ENCODE peak calls at places on chromosomes 5 and 9, in seven cellular contexts. One of them, this sample, is unnamed.

GRCh38 chr9:28073278-28073677 is 500.0 kb upstream of the C9orf72 start:
- DNase-seq in T-helper 2 cell: peak; percentile 9
- DNase-seq in right cardiac atrium: peak; percentile 21
- DNase-seq in SK-N-MC: peak; percentile 63
- DNase-seq in stimulated activated CD8-positive, alpha-beta memory T cell treated with anti-CD3 and anti-CD28 coated beads, Interleukin-15, amount 100 ng/mL, for 24 hours: no peak
- DNase-seq in retina: peak; percentile 19
- DNase-seq in posterior cingulate gyrus: peak; percentile 32
- DNase-seq in this sample: peak; percentile 75

GRCh38 chr9:109369285-109369684 is 48.4 kb upstream of the EPB41L4B start:
- DNase-seq in T-helper 2 cell: no peak
- DNase-seq in right cardiac atrium: no peak
- DNase-seq in SK-N-MC: no peak
- DNase-seq in stimulated activated CD8-positive, alpha-beta memory T cell treated with anti-CD3 and anti-CD28 coated beads, Interleukin-15, amount 100 ng/mL, for 24 hours: no peak
- DNase-seq in retina: no peak
- DNase-seq in posterior cingulate gyrus: no peak
- DNase-seq in this sample: no peak

GRCh38 chr9:79477955-79478751 is 93.6 kb upstream of the TLE4 start:
- DNase-seq in T-helper 2 cell: peak; percentile 21
- DNase-seq in right cardiac atrium: no peak
- DNase-seq in SK-N-MC: no peak
- DNase-seq in stimulated activated CD8-positive, alpha-beta memory T cell treated with anti-CD3 and anti-CD28 coated beads, Interleukin-15, amount 100 ng/mL, for 24 hours: no peak
- DNase-seq in retina: peak; percentile 40
- DNase-seq in posterior cingulate gyrus: peak; percentile 63
- DNase-seq in this sample: peak; percentile 77

GRCh38 chr5:90231688-90232087 is 177.9 kb downstream of the CETN3 start:
- DNase-seq in T-helper 2 cell: no peak
- DNase-seq in right cardiac atrium: no peak
- DNase-seq in SK-N-MC: no peak
- DNase-seq in stimulated activated CD8-positive, alpha-beta memory T cell treated with anti-CD3 and anti-CD28 coated beads, Interleukin-15, amount 100 ng/mL, for 24 hours: no peak
- DNase-seq in retina: no peak
- DNase-seq in posterior cingulate gyrus: no peak
- DNase-seq in this sample: no peak

GRCh38 chr5:99686538-99686937 is 757.7 kb upstream of the CHD1 start:
- DNase-seq in T-helper 2 cell: no peak
- DNase-seq in right cardiac atrium: no peak
- DNase-seq in SK-N-MC: no peak
- DNase-seq in stimulated activated CD8-positive, alpha-beta memory T cell treated with anti-CD3 and anti-CD28 coated beads, Interleukin-15, amount 100 ng/mL, for 24 hours: no peak
- DNase-seq in retina: no peak
- DNase-seq in posterior cingulate gyrus: no peak
- DNase-seq in this sample: no peak

GRCh38 chr9:95499847-95500246 is 16.9 kb downstream of the PTCH1 start:
- DNase-seq in T-helper 2 cell: no peak
- DNase-seq in right cardiac atrium: no peak
- DNase-seq in SK-N-MC: no peak
- DNase-seq in stimulated activated CD8-positive, alpha-beta memory T cell treated with anti-CD3 and anti-CD28 coated beads, Interleukin-15, amount 100 ng/mL, for 24 hours: no peak
- DNase-seq in retina: no peak
- DNase-seq in posterior cingulate gyrus: no peak
- DNase-seq in this sample: no peak

GRCh38 chr5:160187091-160187490 is 42.2 kb upstream of the FABP6 start:
- DNase-seq in T-helper 2 cell: no peak
- DNase-seq in right cardiac atrium: no peak
- DNase-seq in SK-N-MC: no peak
- DNase-seq in stimulated activated CD8-positive, alpha-beta memory T cell treated with anti-CD3 and anti-CD28 coated beads, Interleukin-15, amount 100 ng/mL, for 24 hours: no peak
- DNase-seq in retina: no peak
- DNase-seq in posterior cingulate gyrus: no peak
- DNase-seq in this sample: peak; percentile 35

GRCh38 chr5:84249918-84250635 is 134.6 kb downstream of the EDIL3 start:
- DNase-seq in T-helper 2 cell: no peak
- DNase-seq in right cardiac atrium: no peak
- DNase-seq in SK-N-MC: no peak
- DNase-seq in stimulated activated CD8-positive, alpha-beta memory T cell treated with anti-CD3 and anti-CD28 coated beads, Interleukin-15, amount 100 ng/mL, for 24 hours: no peak
- DNase-seq in retina: no peak
- DNase-seq in posterior cingulate gyrus: no peak
- DNase-seq in this sample: peak; percentile 73

GRCh38 chr5:82397741-82398320 is 119.7 kb upstream of the RPS23 start:
- DNase-seq in T-helper 2 cell: no peak
- DNase-seq in right cardiac atrium: no peak
- DNase-seq in SK-N-MC: no peak
- DNase-seq in stimulated activated CD8-positive, alpha-beta memory T cell treated with anti-CD3 and anti-CD28 coated beads, Interleukin-15, amount 100 ng/mL, for 24 hours: no peak
- DNase-seq in retina: no peak
- DNase-seq in posterior cingulate gyrus: no peak
- DNase-seq in this sample: no peak

GRCh38 chr5:67059747-67060490 is 136.7 kb downstream of the CD180 start:
- DNase-seq in T-helper 2 cell: no peak
- DNase-seq in right cardiac atrium: no peak
- DNase-seq in SK-N-MC: no peak
- DNase-seq in stimulated activated CD8-positive, alpha-beta memory T cell treated with anti-CD3 and anti-CD28 coated beads, Interleukin-15, amount 100 ng/mL, for 24 hours: no peak
- DNase-seq in retina: no peak
- DNase-seq in posterior cingulate gyrus: no peak
- DNase-seq in this sample: no peak

GRCh38 chr5:78653969-78654368 is 5.4 kb upstream of the LHFPL2 start:
- DNase-seq in T-helper 2 cell: no peak
- DNase-seq in right cardiac atrium: no peak
- DNase-seq in SK-N-MC: no peak
- DNase-seq in stimulated activated CD8-positive, alpha-beta memory T cell treated with anti-CD3 and anti-CD28 coated beads, Interleukin-15, amount 100 ng/mL, for 24 hours: no peak
- DNase-seq in retina: no peak
- DNase-seq in posterior cingulate gyrus: no peak
- DNase-seq in this sample: no peak

GRCh38 chr9:99050292-99050911 is 54.5 kb upstream of the TGFBR1 start:
- DNase-seq in T-helper 2 cell: no peak
- DNase-seq in right cardiac atrium: no peak
- DNase-seq in SK-N-MC: no peak
- DNase-seq in stimulated activated CD8-positive, alpha-beta memory T cell treated with anti-CD3 and anti-CD28 coated beads, Interleukin-15, amount 100 ng/mL, for 24 hours: no peak
- DNase-seq in retina: no peak
- DNase-seq in posterior cingulate gyrus: no peak
- DNase-seq in this sample: no peak

GRCh38 chr9:119639287-119639955 is 270.2 kb upstream of the BRINP1 start:
- DNase-seq in T-helper 2 cell: no peak
- DNase-seq in right cardiac atrium: no peak
- DNase-seq in SK-N-MC: peak; percentile 14
- DNase-seq in stimulated activated CD8-positive, alpha-beta memory T cell treated with anti-CD3 and anti-CD28 coated beads, Interleukin-15, amount 100 ng/mL, for 24 hours: no peak
- DNase-seq in retina: peak; percentile 16
- DNase-seq in posterior cingulate gyrus: no peak
- DNase-seq in this sample: peak; percentile 70

GRCh38 chr5:135645336-135645735 is 66.5 kb upstream of the CXCL14 start:
- DNase-seq in T-helper 2 cell: no peak
- DNase-seq in right cardiac atrium: no peak
- DNase-seq in SK-N-MC: no peak
- DNase-seq in stimulated activated CD8-positive, alpha-beta memory T cell treated with anti-CD3 and anti-CD28 coated beads, Interleukin-15, amount 100 ng/mL, for 24 hours: no peak
- DNase-seq in retina: no peak
- DNase-seq in posterior cingulate gyrus: no peak
- DNase-seq in this sample: no peak

GRCh38 chr5:99441235-99441634 is 512.4 kb upstream of the CHD1 start:
- DNase-seq in T-helper 2 cell: no peak
- DNase-seq in right cardiac atrium: no peak
- DNase-seq in SK-N-MC: no peak
- DNase-seq in stimulated activated CD8-positive, alpha-beta memory T cell treated with anti-CD3 and anti-CD28 coated beads, Interleukin-15, amount 100 ng/mL, for 24 hours: no peak
- DNase-seq in retina: no peak
- DNase-seq in posterior cingulate gyrus: no peak
- DNase-seq in this sample: no peak

GRCh38 chr5:446864-447263 is 3.9 kb downstream of the EXOC3 start:
- DNase-seq in T-helper 2 cell: peak; percentile 57
- DNase-seq in right cardiac atrium: no peak
- DNase-seq in SK-N-MC: no peak
- DNase-seq in stimulated activated CD8-positive, alpha-beta memory T cell treated with anti-CD3 and anti-CD28 coated beads, Interleukin-15, amount 100 ng/mL, for 24 hours: no peak
- DNase-seq in retina: no peak
- DNase-seq in posterior cingulate gyrus: no peak
- DNase-seq in this sample: peak; percentile 57

GRCh38 chr5:137245438-137245837 is 253.7 kb downstream of the SPOCK1 start:
- DNase-seq in T-helper 2 cell: no peak
- DNase-seq in right cardiac atrium: no peak
- DNase-seq in SK-N-MC: no peak
- DNase-seq in stimulated activated CD8-positive, alpha-beta memory T cell treated with anti-CD3 and anti-CD28 coated beads, Interleukin-15, amount 100 ng/mL, for 24 hours: no peak
- DNase-seq in retina: no peak
- DNase-seq in posterior cingulate gyrus: no peak
- DNase-seq in this sample: no peak

GRCh38 chr5:53366245-53366644 is 114.2 kb upstream of the FST start:
- DNase-seq in T-helper 2 cell: peak; percentile 2
- DNase-seq in right cardiac atrium: no peak
- DNase-seq in SK-N-MC: no peak
- DNase-seq in stimulated activated CD8-positive, alpha-beta memory T cell treated with anti-CD3 and anti-CD28 coated beads, Interleukin-15, amount 100 ng/mL, for 24 hours: no peak
- DNase-seq in retina: no peak
- DNase-seq in posterior cingulate gyrus: no peak
- DNase-seq in this sample: no peak

GRCh38 chr9:14056235-14056930 is 257.6 kb downstream of the NFIB start:
- DNase-seq in T-helper 2 cell: no peak
- DNase-seq in right cardiac atrium: no peak
- DNase-seq in SK-N-MC: no peak
- DNase-seq in stimulated activated CD8-positive, alpha-beta memory T cell treated with anti-CD3 and anti-CD28 coated beads, Interleukin-15, amount 100 ng/mL, for 24 hours: no peak
- DNase-seq in retina: no peak
- DNase-seq in posterior cingulate gyrus: no peak
- DNase-seq in this sample: no peak

GRCh38 chr9:89137548-89138462 is 40.8 kb downstream of the SHC3 start:
- DNase-seq in T-helper 2 cell: no peak
- DNase-seq in right cardiac atrium: peak; percentile 68
- DNase-seq in SK-N-MC: no peak
- DNase-seq in stimulated activated CD8-positive, alpha-beta memory T cell treated with anti-CD3 and anti-CD28 coated beads, Interleukin-15, amount 100 ng/mL, for 24 hours: no peak
- DNase-seq in retina: no peak
- DNase-seq in posterior cingulate gyrus: no peak
- DNase-seq in this sample: no peak

GRCh38 chr5:161851691-161852299 is 3.9 kb downstream of the GABRA1 start:
- DNase-seq in T-helper 2 cell: no peak
- DNase-seq in right cardiac atrium: no peak
- DNase-seq in SK-N-MC: peak; percentile 3
- DNase-seq in stimulated activated CD8-positive, alpha-beta memory T cell treated with anti-CD3 and anti-CD28 coated beads, Interleukin-15, amount 100 ng/mL, for 24 hours: no peak
- DNase-seq in retina: no peak
- DNase-seq in posterior cingulate gyrus: no peak
- DNase-seq in this sample: no peak

GRCh38 chr9:92887880-92888338 is 10.1 kb upstream of the ZNF484 start:
- DNase-seq in T-helper 2 cell: peak; percentile 73
- DNase-seq in right cardiac atrium: no peak
- DNase-seq in SK-N-MC: no peak
- DNase-seq in stimulated activated CD8-positive, alpha-beta memory T cell treated with anti-CD3 and anti-CD28 coated beads, Interleukin-15, amount 100 ng/mL, for 24 hours: no peak
- DNase-seq in retina: no peak
- DNase-seq in posterior cingulate gyrus: no peak
- DNase-seq in this sample: no peak

GRCh38 chr5:61274561-61274960 is 57.5 kb upstream of the ZSWIM6 start:
- DNase-seq in T-helper 2 cell: no peak
- DNase-seq in right cardiac atrium: no peak
- DNase-seq in SK-N-MC: no peak
- DNase-seq in stimulated activated CD8-positive, alpha-beta memory T cell treated with anti-CD3 and anti-CD28 coated beads, Interleukin-15, amount 100 ng/mL, for 24 hours: no peak
- DNase-seq in retina: no peak
- DNase-seq in posterior cingulate gyrus: no peak
- DNase-seq in this sample: no peak

This sample was measured in neural progenitor cell.